ENCODE peak calls at places on chromosomes 1 and 21, in five cellular contexts. Z is astrocyte of the spinal cord, E is AG04450, Q is uterus, J is endothelial cell. W is an unnamed sample.

GRCh38 chr1:107228704-107229103 is 87.9 kb downstream of the NTNG1 start:
- DNase-seq in J (no peak), Q (no peak), E (no peak), Z (peak; percentile 22), W (peak; percentile 11)

GRCh38 chr1:207021876-207022596 is 10.5 kb downstream of the C1orf116 start:
- DNase-seq in Z (no peak), Q (no peak), E (no peak), J (no peak), W (no peak)

GRCh38 chr1:245389878-245390277 is 235.1 kb downstream of the KIF26B start:
- DNase-seq in Q (no peak), Z (no peak), E (no peak), J (no peak), W (no peak)

GRCh38 chr1:11882814-11883538 is 24.2 kb upstream of the NPPB start:
- DNase-seq in J (no peak), E (no peak), Q (no peak), Z (no peak), W (no peak)

GRCh38 chr1:110185181-110185580 is 24.9 kb upstream of the KCNC4 start:
- DNase-seq in Q (no peak), J (no peak), E (no peak), Z (no peak), W (no peak)

GRCh38 chr21:45502006-45502345 is 40.3 kb downstream of the SLC19A1 start:
- DNase-seq in E (no peak), Q (peak; percentile 11), Z (no peak), J (no peak), W (no peak)

GRCh38 chr21:41207401-41208388 is 39.7 kb downstream of the BACE2 start:
- DNase-seq in J (no peak), E (peak; percentile 52), Z (peak; percentile 63), Q (peak; percentile 34), W (peak; percentile 86)

GRCh38 chr1:7549277-7549676 is 221.8 kb upstream of the VAMP3 start:
- DNase-seq in E (no peak), J (no peak), Z (peak; percentile 82), Q (no peak), W (peak; percentile 87)

GRCh38 chr1:63634471-63634870 is 41.3 kb downstream of the PGM1 start:
- DNase-seq in E (no peak), J (no peak), Z (no peak), Q (no peak), W (no peak)

GRCh38 chr1:240031009-240031408 is 60.7 kb upstream of the FMN2 start:
- DNase-seq in J (no peak), Z (peak; percentile 94), E (peak; percentile 84), Q (no peak), W (peak; percentile 97)

GRCh38 chr21:34836103-34836932 is 167.5 kb downstream of the CLIC6 start:
- DNase-seq in E (peak; percentile 99), Z (peak; percentile 100), Q (peak; percentile 70), J (no peak), W (peak; percentile 100)

GRCh38 chr1:158037876-158038359 is 44.5 kb downstream of the KIRREL1 start:
- DNase-seq in Z (peak; percentile 53), J (no peak), Q (no peak), E (no peak), W (peak; percentile 67)

GRCh38 chr1:86537928-86538695 is 8.8 kb upstream of the CLCA4 start:
- DNase-seq in J (no peak), Z (no peak), E (no peak), Q (no peak), W (peak; percentile 6)

GRCh38 chr1:24503003-24503751 is 541 bp downstream of the RCAN3 start:
- DNase-seq in Z (no peak), Q (no peak), J (peak; percentile 9), E (no peak), W (no peak)

GRCh38 chr1:30149226-30149625 is 574.2 kb downstream of the MATN1 start:
- DNase-seq in J (no peak), Q (no peak), E (no peak), Z (no peak), W (no peak)

GRCh38 chr1:63323866-63324778 is 1.8 kb downstream of the FOXD3 start:
- DNase-seq in J (no peak), Q (no peak), E (no peak), Z (no peak), W (no peak)

GRCh38 chr21:37367301-37367757 is 756 bp downstream of the DYRK1A start:
- DNase-seq in E (no peak), Z (no peak), J (no peak), Q (no peak), W (no peak)

GRCh38 chr1:12617901-12618660 is at the start of gene DHRS3:
- DNase-seq in E (no peak), Q (peak; percentile 86), J (peak; percentile 74), Z (peak; percentile 86), W (peak; percentile 75)

GRCh38 chr1:91866425-91866824 is 19.5 kb downstream of the TGFBR3 start:
- DNase-seq in Z (no peak), E (no peak), Q (no peak), J (no peak), W (no peak)

GRCh38 chr1:233543338-233544255 is 70.3 kb upstream of the KCNK1 start:
- DNase-seq in E (no peak), Z (peak; percentile 88), Q (peak; percentile 67), J (no peak), W (peak; percentile 33)

GRCh38 chr1:233681285-233681684 is 67.4 kb downstream of the KCNK1 start:
- DNase-seq in Q (no peak), E (no peak), Z (no peak), J (no peak), W (no peak)

GRCh38 chr1:170805957-170806662 is 129.2 kb upstream of the MROH9 start:
- DNase-seq in Q (no peak), Z (no peak), J (no peak), E (no peak), W (peak; percentile 8)

GRCh38 chr1:223341111-223341510 is 22.9 kb downstream of the SUSD4 start:
- DNase-seq in Z (peak; percentile 37), E (no peak), Q (no peak), J (no peak), W (peak; percentile 56)

GRCh38 chr1:21200767-21201166 is 24.1 kb upstream of the EIF4G3 start:
- DNase-seq in Z (peak; percentile 28), Q (no peak), E (no peak), J (no peak), W (peak; percentile 62)

GRCh38 chr1:54219688-54220003 is 19.7 kb downstream of the MRPL37 start:
- DNase-seq in E (no peak), Q (no peak), Z (no peak), J (no peak), W (peak; percentile 40)

GRCh38 chr21:34888569-34889286 is 160.4 kb downstream of the RUNX1 start:
- DNase-seq in E (peak; percentile 92), Q (peak; percentile 85), J (peak; percentile 86), Z (peak; percentile 97), W (peak; percentile 96)

GRCh38 chr1:17161137-17161700 is 42.0 kb upstream of the PADI2 start:
- DNase-seq in Z (no peak), Q (no peak), E (no peak), J (no peak), W (peak; percentile 11)

GRCh38 chr1:62912028-62912638 is 128.2 kb downstream of the ATG4C start:
- DNase-seq in Z (peak; percentile 31), Q (no peak), J (peak; percentile 21), E (peak; percentile 2), W (peak; percentile 26)

GRCh38 chr1:161285519-161285918 is 24.2 kb downstream of the MPZ start:
- DNase-seq in Q (no peak), E (no peak), J (no peak), Z (no peak), W (no peak)

GRCh38 chr1:160534823-160535605 is 12.0 kb upstream of the SLAMF6 start:
- DNase-seq in Q (no peak), Z (no peak), J (no peak), E (no peak), W (no peak)

GRCh38 chr1:3625151-3625907 is 514 bp downstream of the TPRG1L start:
- DNase-seq in Q (no peak), E (no peak), J (peak; percentile 62), Z (peak; percentile 18), W (peak; percentile 39)

DNA sequence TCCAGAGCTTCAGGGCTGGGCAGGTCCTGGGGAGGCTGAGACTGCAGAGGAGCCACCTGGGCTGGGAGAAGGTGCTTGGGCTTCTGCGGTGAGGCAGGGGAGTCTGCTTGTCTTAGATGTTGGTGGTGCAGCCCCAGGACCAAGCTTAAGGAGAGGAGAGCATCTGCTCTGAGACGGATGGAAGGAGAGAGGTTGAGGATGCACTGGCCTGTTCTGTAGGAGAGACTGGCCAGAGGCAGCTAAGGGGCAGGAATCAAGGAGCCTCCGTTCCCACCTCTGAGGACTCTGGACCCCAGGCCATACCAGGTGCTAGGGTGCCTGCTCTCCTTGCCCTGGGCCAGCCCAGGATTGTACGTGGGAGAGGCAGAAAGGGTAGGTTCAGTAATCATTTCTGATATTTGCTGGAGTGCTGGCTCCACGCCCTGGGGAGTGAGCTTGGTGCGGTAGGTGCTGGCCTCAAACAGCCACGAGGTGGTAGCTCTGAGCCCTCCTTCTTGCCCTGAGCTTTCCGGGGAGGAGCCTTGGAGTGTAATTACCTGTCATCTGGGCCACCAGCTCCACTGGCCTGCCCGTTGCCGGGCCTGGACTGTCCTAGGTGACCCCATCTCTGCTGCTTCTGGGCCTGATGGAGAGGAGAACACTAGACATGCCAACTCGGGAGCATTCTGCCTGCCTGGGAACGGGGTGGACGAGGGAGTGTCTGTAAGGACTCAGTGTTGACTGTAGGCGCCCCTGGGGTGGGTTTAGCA is 9.3 kb downstream of the MYBPH start:
- DNase-seq in J (no peak), Z (no peak), E (no peak), Q (no peak), W (no peak)
- TF ChIP-seq CTCF in J (no peak), Z (no peak), E (peak; percentile 35), Q (no peak), W (no peak)

GRCh38 chr1:201739492-201740085 is 89.4 kb upstream of the IPO9 start:
- DNase-seq in Q (peak; percentile 52), J (peak; percentile 54), Z (no peak), E (no peak), W (no peak)
- TF ChIP-seq CTCF in Q (no peak), J (no peak), Z (no peak), E (no peak), W (no peak)

GRCh38 chr1:208132287-208132882 is 111.8 kb downstream of the PLXNA2 start:
- DNase-seq in Q (peak; percentile 76), Z (peak; percentile 59), J (peak; percentile 90), E (no peak), W (peak; percentile 42)
- TF ChIP-seq CTCF in Q (peak; percentile 60), Z (peak; percentile 93), J (peak; percentile 91), E (peak; percentile 73), W (peak; percentile 61)

DNA sequence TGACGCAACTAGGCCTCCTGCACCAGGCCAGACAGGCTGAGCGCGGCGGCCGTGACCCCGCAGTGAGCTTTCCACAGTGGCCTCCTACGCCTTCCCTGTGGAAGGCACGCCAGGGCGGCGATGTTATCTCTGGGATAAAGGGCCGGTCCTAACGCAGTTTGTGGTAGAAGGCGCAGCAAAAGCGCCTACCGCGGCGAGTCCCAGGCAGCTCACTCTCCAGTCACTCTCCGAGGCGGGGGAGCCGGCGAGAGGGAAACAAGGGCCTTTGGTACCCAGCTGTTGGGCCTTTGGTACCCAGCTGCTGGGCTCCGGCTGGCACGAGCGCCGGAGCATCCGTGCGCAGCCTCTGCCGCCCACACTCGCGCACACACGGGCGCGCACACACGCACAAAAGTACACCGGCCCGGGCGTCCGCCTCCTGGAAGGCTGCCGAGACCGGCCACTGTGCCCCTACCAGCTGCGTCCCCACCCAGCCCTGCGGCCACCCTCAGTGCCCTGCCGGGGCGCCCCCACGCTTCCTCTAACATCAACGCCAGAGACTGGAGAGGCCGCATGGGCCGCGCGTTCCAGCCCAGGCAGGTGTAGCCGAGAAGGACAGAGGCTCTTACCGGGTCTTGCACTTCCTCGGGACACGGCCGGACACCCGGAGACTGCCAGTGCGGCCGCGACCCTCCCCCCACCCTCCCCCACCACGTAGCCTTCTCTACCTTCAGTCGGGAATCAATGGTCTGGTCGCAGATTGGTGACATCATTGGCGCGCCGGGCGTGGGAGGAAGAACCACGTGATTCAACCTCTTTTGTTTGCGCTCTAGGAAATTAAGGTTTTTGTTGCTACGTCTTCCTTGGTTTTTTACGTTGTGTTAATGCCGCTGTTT is 19.5 kb upstream of the ADAR start:
- DNase-seq in J (peak; percentile 86), E (no peak), Q (peak; percentile 87), Z (peak; percentile 92), W (peak; percentile 88)
- TF ChIP-seq CTCF in J (no peak), E (no peak), Q (no peak), Z (peak; percentile 7), W (no peak)